ENCODE peak calls at places on chromosomes 6 and 20, in nine cellular contexts. X is IMR-90; P is stimulated activated CD4-positive, alpha-beta T cell treated with anti-CD3 and anti-CD28 coated beads, Interleukin-4, amount 100 ng/mL, for 1 hour; V is activated T-helper 9 cell treated with anti-CD3 and anti-CD28 coated beads, Interleukin-2, amount 50 U/mL, for 16 hours; H is NCI-H1105; U is CD8-positive, alpha-beta memory T cell; F is left cardiac atrium; L is aorta; R is ACHN. Z is an unnamed sample.

GRCh38 chr6:27177454-27178000 is 70.0 kb upstream of the PRSS16 start:
- DNase-seq in X (peak; percentile 83), P (peak; percentile 69), V (peak; percentile 64), H (peak; percentile 56), U (peak; percentile 80), F (peak; percentile 79), L (peak; percentile 92), R (peak; percentile 87), Z (peak; percentile 66)

GRCh38 chr6:141675957-141676356 is 456.8 kb upstream of the GJE1 start:
- DNase-seq in X (peak; percentile 27), P (no peak), V (no peak), H (no peak), U (no peak), F (no peak), L (no peak), R (peak; percentile 19), Z (no peak)

GRCh38 chr20:50844430-50845100 is 49.7 kb downstream of the BCAS4 start:
- DNase-seq in X (peak; percentile 87), P (peak; percentile 18), V (no peak), H (no peak), U (peak; percentile 83), F (peak; percentile 48), L (peak; percentile 87), R (no peak), Z (no peak)

GRCh38 chr6:155158044-155158843 is 105.6 kb upstream of the CLDN20 start:
- DNase-seq in X (peak; percentile 13), P (no peak), V (no peak), H (no peak), U (no peak), F (no peak), L (no peak), R (no peak), Z (no peak)

GRCh38 chr20:5150226-5151076 is 23.6 kb downstream of the CDS2 start:
- DNase-seq in X (peak; percentile 58), P (no peak), V (no peak), H (no peak), U (no peak), F (no peak), L (no peak), R (no peak), Z (no peak)

GRCh38 chr20:37234254-37234581 is 27.4 kb downstream of the GHRH start:
- DNase-seq in X (no peak), P (no peak), V (no peak), H (no peak), U (no peak), F (no peak), L (no peak), R (no peak), Z (no peak)

GRCh38 chr20:44083220-44083933 is 103.6 kb downstream of the JPH2 start:
- DNase-seq in X (peak; percentile 58), P (no peak), V (no peak), H (peak; percentile 54), U (no peak), F (peak; percentile 69), L (no peak), R (no peak), Z (no peak)

GRCh38 chr20:43389231-43389630 is 68.5 kb upstream of the SRSF6 start:
- DNase-seq in X (no peak), P (no peak), V (no peak), H (no peak), U (no peak), F (peak; percentile 52), L (no peak), R (no peak), Z (no peak)

GRCh38 chr6:166624275-166624674 is 2.8 kb downstream of the RPS6KA2 start:
- DNase-seq in X (peak; percentile 69), P (no peak), V (no peak), H (no peak), U (no peak), F (no peak), L (no peak), R (no peak), Z (no peak)

GRCh38 chr6:147507162-147508072 is 1.1 kb upstream of the SAMD5 start:
- DNase-seq in X (no peak), P (no peak), V (no peak), H (no peak), U (no peak), F (peak; percentile 25), L (no peak), R (no peak), Z (no peak)

GRCh38 chr6:119323926-119324325 is 25.6 kb downstream of the MAN1A1 start:
- DNase-seq in X (peak; percentile 56), P (no peak), V (no peak), H (no peak), U (no peak), F (no peak), L (no peak), R (no peak), Z (no peak)

GRCh38 chr6:45438156-45438555 is 60.4 kb upstream of the SUPT3H start:
- DNase-seq in X (no peak), P (no peak), V (no peak), H (no peak), U (no peak), F (no peak), L (no peak), R (peak; percentile 30), Z (no peak)

GRCh38 chr6:15960740-15961629 is 167.9 kb upstream of the MYLIP start:
- DNase-seq in X (no peak), P (no peak), V (no peak), H (no peak), U (no peak), F (no peak), L (no peak), R (no peak), Z (no peak)

GRCh38 chr20:49426873-49427272 is 55.6 kb downstream of the KCNB1 start:
- DNase-seq in X (no peak), P (no peak), V (no peak), H (no peak), U (no peak), F (no peak), L (no peak), R (no peak), Z (no peak)

GRCh38 chr6:119350202-119351004 is 842 bp upstream of the MAN1A1 start:
- DNase-seq in X (peak; percentile 67), P (peak; percentile 44), V (no peak), H (peak; percentile 21), U (peak; percentile 63), F (no peak), L (no peak), R (peak; percentile 31), Z (peak; percentile 56)

GRCh38 chr6:47414517-47415167 is 62.9 kb upstream of the CD2AP start:
- DNase-seq in X (peak; percentile 48), P (no peak), V (no peak), H (no peak), U (no peak), F (no peak), L (no peak), R (peak; percentile 57), Z (peak; percentile 47)

GRCh38 chr6:26088344-26088743 is 1.1 kb downstream of the HFE start:
- DNase-seq in X (no peak), P (no peak), V (no peak), H (no peak), U (no peak), F (no peak), L (no peak), R (peak; percentile 20), Z (no peak)

GRCh38 chr6:117481278-117481925 is 1.1 kb upstream of the DCBLD1 start:
- DNase-seq in X (no peak), P (peak; percentile 22), V (no peak), H (no peak), U (peak; percentile 54), F (no peak), L (no peak), R (no peak), Z (peak; percentile 2)

GRCh38 chr6:159831373-159831679 is 31.2 kb downstream of the PNLDC1 start:
- DNase-seq in X (no peak), P (no peak), V (no peak), H (peak; percentile 82), U (no peak), F (no peak), L (no peak), R (no peak), Z (no peak)

Z was measured in central memory CD4-positive, alpha-beta T cell.